ENCODE peak calls at places on chromosomes 3 and 15, in four cellular contexts. O is CD4-positive, alpha-beta memory T cell; K is heart left ventricle; S is aorta. N is an unnamed sample.
A peak's percentile ranks its signal among the peaks of the same experiment; 100 is the strongest.

GRCh38 chr3:39295184-39295775 is 15.4 kb upstream of the CX3CR1 start:
- DNase-seq in O (no peak), K (no peak), S (no peak), N (no peak)

GRCh38 chr3:146895026-146895749 is 290.0 kb upstream of the PLSCR5 start:
- DNase-seq in K (no peak), O (no peak), S (no peak), N (no peak)

GRCh38 chr15:90814193-90814811 is 54.1 kb upstream of the FURIN start:
- DNase-seq in O (no peak), K (no peak), S (no peak), N (no peak)

GRCh38 chr3:180804871-180805430 is 107.5 kb upstream of the FXR1 start:
- DNase-seq in O (no peak), K (peak; percentile 47), S (no peak), N (no peak)

GRCh38 chr3:12755754-12756153 is 3.3 kb downstream of the TMEM40 start:
- DNase-seq in S (peak; percentile 4), O (no peak), K (no peak), N (no peak)

GRCh38 chr3:161420746-161421145 is 49.4 kb upstream of the SPTSSB start:
- DNase-seq in K (no peak), O (no peak), S (no peak), N (no peak)

GRCh38 chr15:31341036-31341435 is 14.4 kb downstream of the KLF13 start:
- DNase-seq in S (no peak), O (no peak), K (no peak), N (no peak)

GRCh38 chr3:14793126-14793857 is 25.5 kb upstream of the FGD5 start:
- DNase-seq in K (peak; percentile 45), O (no peak), S (peak; percentile 77), N (no peak)

GRCh38 chr15:61421938-61422337 is 192.8 kb upstream of the RORA start:
- DNase-seq in S (no peak), O (no peak), K (no peak), N (no peak)

GRCh38 chr3:52527039-52527731 is 6.5 kb downstream of the NT5DC2 start:
- DNase-seq in O (no peak), S (peak; percentile 70), K (peak; percentile 25), N (no peak)

GRCh38 chr3:13628432-13628831 is 79.5 kb downstream of the FBLN2 start:
- DNase-seq in S (no peak), K (no peak), O (no peak), N (no peak)

GRCh38 chr3:149507491-149508324 is 33.2 kb downstream of the TM4SF4 start:
- DNase-seq in S (no peak), O (no peak), K (no peak), N (no peak)

GRCh38 chr3:135012101-135012500 is 217.0 kb downstream of the EPHB1 start:
- DNase-seq in S (no peak), O (no peak), K (no peak), N (no peak)

GRCh38 chr15:67146875-67147381 is 81.5 kb downstream of the SMAD3 start:
- DNase-seq in S (no peak), K (peak; percentile 59), O (peak; percentile 38), N (no peak)

GRCh38 chr15:39934415-39935044 is 615 bp downstream of the EIF2AK4 start:
- DNase-seq in S (no peak), O (peak; percentile 5), K (no peak), N (no peak)

GRCh38 chr3:112582242-112582874 is 20.5 kb downstream of the SLC35A5 start:
- DNase-seq in O (peak; percentile 27), K (no peak), S (no peak), N (no peak)

GRCh38 chr3:193262707-193263106 is 21.7 kb downstream of the PLAAT1 start:
- DNase-seq in O (no peak), K (no peak), S (no peak), N (no peak)

GRCh38 chr3:128723477-128723876 is 2.5 kb upstream of the RAB7A start:
- DNase-seq in O (no peak), K (no peak), S (no peak), N (no peak)

GRCh38 chr15:62307551-62307950 is 142.5 kb upstream of the C2CD4B start:
- DNase-seq in K (no peak), O (no peak), S (no peak), N (no peak)

GRCh38 chr3:41213563-41213962 is 14.3 kb downstream of the CTNNB1 start:
- DNase-seq in O (no peak), K (no peak), S (no peak), N (no peak)
- H3K4me1 ChIP-seq in O (peaks cover 91% of the 10 kb centered on the region), K (peaks cover 28% of the 10 kb centered on the region), S (peaks cover 1% of the 10 kb centered on the region), N (peaks cover 73% of the 10 kb centered on the region)

DNA sequence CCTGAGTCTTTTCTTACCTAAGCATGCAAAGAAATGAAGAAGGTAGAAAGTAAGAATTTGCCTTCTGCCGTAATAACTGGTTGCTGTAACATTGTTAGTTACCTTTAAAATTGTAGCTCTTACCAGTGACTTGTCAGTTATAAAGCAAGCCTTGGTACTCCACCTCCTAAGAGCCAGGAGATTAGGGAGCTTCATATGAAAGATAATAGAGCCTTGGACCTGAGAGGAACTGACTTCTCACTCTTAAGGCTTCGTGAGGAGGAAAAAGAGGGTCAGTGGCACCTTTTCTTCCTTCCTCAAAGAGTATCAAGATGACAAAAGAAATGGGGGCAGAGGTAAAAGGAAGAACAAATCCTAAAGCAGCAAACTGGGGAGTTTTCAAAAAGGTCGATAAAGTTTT is 847.2 kb upstream of the ALCAM start:
- DNase-seq in O (no peak), S (no peak), K (no peak), N (no peak)
- H3K27ac ChIP-seq in O (no peak overlapping the region), S (no peak overlapping the region), K (no peak overlapping the region), N (no peak overlapping the region)

DNA sequence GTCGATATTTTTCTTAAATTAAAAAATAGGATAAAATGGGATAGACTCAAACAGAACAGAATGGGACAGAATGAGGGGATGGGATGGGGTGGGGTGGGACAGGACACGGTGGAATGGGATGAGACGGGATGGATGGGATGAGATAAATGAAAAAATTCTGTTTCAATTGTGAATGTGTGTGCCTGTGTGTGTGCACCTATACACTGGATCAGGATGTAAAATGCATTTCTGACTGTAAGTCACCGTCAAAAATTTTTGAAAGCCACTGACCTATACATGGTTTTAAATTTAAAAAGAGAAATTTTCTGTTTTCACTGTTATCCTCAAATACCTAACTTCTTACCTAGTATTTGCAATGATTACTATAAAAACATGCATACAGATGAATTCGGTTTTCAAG is 108.7 kb upstream of the UBE2E2 start:
- DNase-seq in O (no peak), S (no peak), K (no peak), N (no peak)
- H3K36me3 ChIP-seq in O (no peaks in the 10 kb centered on the region), S (no peaks in the 10 kb centered on the region), K (no peaks in the 10 kb centered on the region), N (no peaks in the 10 kb centered on the region)

GRCh38 chr15:58549780-58550064 is 117.9 kb downstream of the LIPC start:
- DNase-seq in K (no peak), O (no peak), S (peak; percentile 15), N (no peak)
- H3K4me1 ChIP-seq in K (peaks cover 16% of the 10 kb centered on the region), O (peaks cover 17% of the 10 kb centered on the region), S (peaks cover 4% of the 10 kb centered on the region), N (peaks cover 17% of the 10 kb centered on the region)

DNA sequence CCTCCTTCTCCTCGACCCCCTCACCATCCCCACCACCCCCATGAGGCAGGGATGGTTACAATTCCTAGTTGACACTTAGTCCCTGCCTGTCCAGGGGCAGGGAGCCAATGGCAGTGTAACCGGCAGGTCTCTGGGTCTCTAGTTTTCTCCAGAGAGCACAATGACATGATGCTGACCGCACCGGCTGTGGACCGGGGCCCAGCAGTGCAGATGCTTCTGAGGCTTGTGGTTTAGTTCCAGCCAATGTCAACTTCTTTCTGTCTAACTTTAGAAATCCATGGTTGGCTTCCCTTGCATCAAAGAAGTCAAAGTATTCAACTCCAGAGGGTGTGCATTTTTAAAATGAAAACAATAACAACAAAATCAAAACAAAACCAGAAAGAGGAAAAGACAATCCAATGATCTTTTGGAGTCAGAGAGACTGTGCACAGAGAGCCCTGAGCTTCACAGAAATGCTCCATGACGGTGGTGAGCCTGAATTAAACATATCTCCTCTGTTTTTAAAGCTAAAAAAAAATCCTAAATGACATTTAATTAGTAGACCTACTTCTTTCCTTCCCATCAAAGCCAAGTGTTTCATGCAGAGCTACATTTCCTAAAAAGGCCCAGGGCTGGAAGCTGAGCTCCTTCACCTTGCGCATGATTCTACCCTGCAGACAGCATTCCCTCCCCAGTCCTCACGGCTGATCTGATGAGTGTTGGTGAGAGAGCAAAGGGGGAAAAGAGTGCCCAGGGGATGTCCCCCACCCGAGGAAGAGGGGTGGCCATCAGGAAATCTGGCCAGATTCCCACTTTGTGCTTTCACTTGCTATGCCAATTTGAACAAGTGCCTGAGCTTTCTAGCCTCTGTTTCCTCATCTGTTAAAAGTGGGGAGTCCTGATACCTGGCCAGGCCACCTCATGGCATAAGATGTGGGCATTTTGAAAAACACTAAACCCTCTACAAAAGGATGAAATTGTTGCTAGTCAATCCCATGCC is 230.7 kb upstream of the TLE3 start:
- DNase-seq in S (peak; percentile 85), O (no peak), K (no peak), N (no peak)
- H3K27ac ChIP-seq in S (no peak overlapping the region), O (no peak overlapping the region), K (no peak overlapping the region), N (no peak overlapping the region)

GRCh38 chr3:66377800-66378199 is 123.0 kb downstream of the LRIG1 start:
- DNase-seq in S (no peak), K (no peak), O (peak; percentile 64), N (no peak)
- H3K36me3 ChIP-seq in S (no peaks in the 10 kb centered on the region), K (peaks cover 79% of the 10 kb centered on the region), O (peaks cover 49% of the 10 kb centered on the region), N (peaks cover 40% of the 10 kb centered on the region)

GRCh38 chr15:63891079-63891762 is 57.5 kb upstream of the HERC1 start:
- DNase-seq in K (peak; percentile 76), S (peak; percentile 90), O (peak; percentile 69), N (peak; percentile 83)
- H3K4me1 ChIP-seq in K (no peaks in the 10 kb centered on the region), S (no peaks in the 10 kb centered on the region), O (peaks cover 58% of the 10 kb centered on the region), N (peaks cover 65% of the 10 kb centered on the region)

N was measured in CD8-positive, alpha-beta T cell.